ENCODE peak calls at places on chromosomes 3 and 15, in five cellular contexts. Z is K562, R is HepG2, F is SK-N-SH, J is GM12878. B is an unnamed sample.
A peak's percentile ranks its signal among the peaks of the same experiment; 100 is the strongest.

GRCh38 chr3:10702961-10703740 is 112.9 kb upstream of the SLC6A11 start:
- DNase-seq in Z (peak; percentile 93), R (no peak), F (peak; percentile 88), J (no peak), B (peak; percentile 44)

GRCh38 chr3:16366-16765 is 180.2 kb upstream of the CHL1 start:
- DNase-seq in F (no peak), J (no peak), R (no peak), Z (no peak), B (no peak)

GRCh38 chr3:2856793-2857135 is 253.4 kb downstream of the IL5RA start:
- DNase-seq in J (no peak), F (no peak), Z (no peak), R (no peak), B (no peak)

GRCh38 chr3:15204005-15204404 is 2.0 kb upstream of the CAPN7 start:
- DNase-seq in R (peak; percentile 74), Z (peak; percentile 36), J (no peak), F (no peak), B (no peak)

GRCh38 chr3:13617981-13618380 is 69.1 kb downstream of the FBLN2 start:
- DNase-seq in R (no peak), F (no peak), Z (no peak), J (no peak), B (no peak)

GRCh38 chr15:35271371-35272043 is 186.4 kb upstream of the NANOGP8 start:
- DNase-seq in J (no peak), R (no peak), Z (no peak), F (no peak), B (no peak)

GRCh38 chr3:56989434-56990294 is 70.8 kb upstream of the SPATA12 start:
- DNase-seq in Z (no peak), J (no peak), R (peak; percentile 93), F (no peak), B (no peak)

GRCh38 chr15:34490421-34491193 is 53.0 kb upstream of the GOLGA8A start:
- DNase-seq in F (peak; percentile 24), J (no peak), Z (no peak), R (no peak), B (no peak)

GRCh38 chr3:189096092-189096491 is 75.7 kb upstream of the TPRG1 start:
- DNase-seq in R (no peak), J (no peak), F (no peak), Z (no peak), B (no peak)

GRCh38 chr15:44657378-44657777 is 6.1 kb downstream of the SPG11 start:
- DNase-seq in J (no peak), Z (no peak), R (no peak), F (no peak), B (no peak)

GRCh38 chr15:29139540-29140459 is 129.8 kb downstream of the NSMCE3 start:
- DNase-seq in J (no peak), R (no peak), F (peak; percentile 93), Z (peak; percentile 86), B (peak; percentile 16)

GRCh38 chr3:45965281-45966052 is 22.2 kb downstream of the CXCR6 start:
- DNase-seq in Z (no peak), J (no peak), F (no peak), R (no peak), B (no peak)

GRCh38 chr3:89171681-89172080 is 64.3 kb downstream of the EPHA3 start:
- DNase-seq in Z (no peak), J (no peak), R (no peak), F (no peak), B (no peak)

GRCh38 chr3:47404955-47405790 is 24.4 kb downstream of the PTPN23 start:
- DNase-seq in R (no peak), J (no peak), Z (no peak), F (peak; percentile 24), B (no peak)

GRCh38 chr15:100734606-100735005 is 132.2 kb downstream of the ASB7 start:
- DNase-seq in Z (no peak), R (no peak), J (no peak), F (no peak), B (no peak)

GRCh38 chr3:58071480-58071971 is 63.3 kb downstream of the FLNB start:
- DNase-seq in F (no peak), Z (no peak), R (peak; percentile 89), J (no peak), B (no peak)

GRCh38 chr15:82530606-82531379 is 9.5 kb downstream of the RPS17 start:
- DNase-seq in F (peak; percentile 82), J (peak; percentile 55), R (peak; percentile 67), Z (peak; percentile 71), B (peak; percentile 73)

GRCh38 chr3:43755511-43756200 is 64.9 kb downstream of the ABHD5 start:
- DNase-seq in Z (no peak), J (no peak), R (no peak), F (no peak), B (no peak)

GRCh38 chr15:100690032-100690785 is 87.8 kb downstream of the ASB7 start:
- DNase-seq in R (no peak), Z (no peak), J (no peak), F (no peak), B (no peak)

GRCh38 chr3:173823911-173824460 is 426.4 kb downstream of the NLGN1 start:
- DNase-seq in F (no peak), J (no peak), R (no peak), Z (no peak), B (no peak)

GRCh38 chr3:30610702-30611410 is 4.5 kb downstream of the TGFBR2 start:
- DNase-seq in J (no peak), R (no peak), Z (no peak), F (no peak), B (no peak)

GRCh38 chr3:149407898-149408297 is 30.4 kb upstream of the TM4SF1 start:
- DNase-seq in Z (no peak), J (no peak), R (peak; percentile 39), F (no peak), B (no peak)

GRCh38 chr15:37550360-37551024 is 383.9 kb upstream of the TMCO5A start:
- DNase-seq in F (no peak), Z (no peak), R (no peak), J (no peak), B (no peak)

GRCh38 chr3:149657458-149657795 is 398 bp downstream of the WWTR1 start:
- DNase-seq in J (no peak), R (no peak), F (no peak), Z (no peak), B (no peak)

GRCh38 chr15:62749445-62749844 is 293.1 kb upstream of the TPM1 start:
- DNase-seq in Z (no peak), F (no peak), J (no peak), R (no peak), B (no peak)

GRCh38 chr15:62748175-62748574 is 294.4 kb upstream of the TPM1 start:
- DNase-seq in J (no peak), R (no peak), F (no peak), Z (no peak), B (no peak)

GRCh38 chr15:62749036-62749435 is 293.5 kb upstream of the TPM1 start:
- DNase-seq in J (no peak), Z (no peak), F (no peak), R (no peak), B (no peak)

GRCh38 chr15:62752687-62753517 is 289.6 kb upstream of the TPM1 start:
- DNase-seq in R (no peak), F (no peak), J (no peak), Z (no peak), B (no peak)

GRCh38 chr15:62750471-62750870 is 292.1 kb upstream of the TPM1 start:
- DNase-seq in F (no peak), Z (no peak), J (no peak), R (no peak), B (no peak)
- H3K4me1 ChIP-seq in F (peaks cover 7% of the 10 kb centered on the region), Z (no peaks in the 10 kb centered on the region), J (no peaks in the 10 kb centered on the region), R (peaks cover 26% of the 10 kb centered on the region), B (no peaks in the 10 kb centered on the region)

DNA sequence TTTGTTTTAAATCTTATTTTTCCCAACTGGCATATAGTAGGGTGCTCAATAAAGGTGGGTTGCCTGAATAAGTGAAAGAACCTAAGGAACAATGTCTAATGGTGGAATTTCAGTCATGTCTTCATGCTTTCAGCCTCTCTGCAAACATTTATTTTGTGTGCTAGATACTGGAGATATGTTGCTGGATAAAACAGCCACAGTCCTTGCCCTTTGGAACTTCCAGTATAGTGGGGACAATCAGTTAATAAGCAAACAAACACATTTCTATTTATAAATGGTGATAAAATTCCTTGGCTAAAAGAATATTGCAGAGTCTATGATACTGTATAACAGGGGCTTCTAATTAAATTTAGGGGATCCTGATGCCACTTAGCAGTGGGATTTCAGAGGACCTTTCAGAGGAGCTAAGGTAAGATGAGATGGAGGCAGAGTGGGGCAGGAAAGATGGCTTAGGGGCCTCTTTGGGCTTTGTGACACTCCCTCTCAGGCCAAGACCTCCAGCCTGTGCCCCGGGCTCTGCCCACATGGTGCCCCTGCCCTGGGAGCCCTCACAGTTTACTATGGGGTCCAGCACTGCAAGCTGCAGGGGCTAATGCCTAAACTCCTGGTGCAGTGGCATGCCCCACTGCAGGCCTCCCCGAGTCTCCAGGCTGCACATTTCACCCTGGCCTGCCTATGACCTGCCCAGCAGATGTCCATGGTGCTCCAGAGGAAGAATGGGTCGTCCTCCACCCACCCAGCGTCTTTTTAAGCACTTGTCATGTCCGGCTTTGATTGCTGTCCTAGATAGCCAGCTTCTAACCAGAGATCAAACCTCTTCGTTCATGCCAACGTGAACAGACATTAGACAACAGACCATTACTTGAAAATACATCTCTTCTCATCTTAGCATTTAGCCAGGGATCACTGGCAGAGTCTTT is 61.6 kb upstream of the PRR23C start:
- DNase-seq in R (peak; percentile 49), Z (no peak), J (no peak), F (no peak), B (no peak)
- TF ChIP-seq RAD21 in R (no peak), Z (no peak), J (no peak), F (no peak), B (no peak)

DNA sequence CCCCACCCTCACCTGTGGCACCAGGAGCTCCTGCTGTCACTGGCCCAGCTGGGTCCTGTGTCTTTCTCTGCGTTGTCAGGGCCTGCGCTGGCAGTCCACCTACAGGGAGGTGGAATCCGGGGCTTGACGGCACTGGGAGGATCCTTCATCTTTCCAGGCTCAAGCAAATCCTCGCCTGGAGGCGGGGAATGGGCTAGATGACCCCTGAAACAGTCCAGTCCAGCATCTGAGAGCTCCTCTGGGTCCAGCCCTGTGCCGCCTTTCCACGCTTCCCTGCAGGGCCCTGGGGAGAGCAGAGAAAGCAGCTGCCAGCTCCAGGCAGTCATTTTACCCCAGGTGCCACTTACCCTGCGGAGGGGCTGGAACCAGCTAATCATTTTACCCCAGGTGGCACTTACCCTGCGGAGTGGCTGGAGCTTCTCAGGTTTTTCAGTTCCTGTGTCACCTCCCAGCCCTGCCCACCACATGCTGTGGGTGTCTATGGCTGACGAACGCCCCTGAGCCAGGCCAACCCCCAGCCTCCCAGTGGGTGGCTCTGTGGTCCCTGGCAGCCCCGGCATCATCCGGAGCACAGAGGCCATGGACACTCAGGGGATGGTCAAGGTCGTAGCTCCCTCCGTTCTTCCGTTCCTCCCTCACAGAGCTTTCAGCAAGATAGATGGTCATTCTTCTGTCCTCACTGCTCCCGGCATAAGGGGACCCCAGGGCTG is 17.9 kb upstream of the ADIPOQ start:
- DNase-seq in Z (no peak), R (no peak), J (no peak), F (no peak), B (no peak)
- TF ChIP-seq ZBTB33 in Z (no peak), R (no peak), J (no peak), F (no peak), B (no peak)

GRCh38 chr15:70269331-70269911 is 171.7 kb upstream of the TLE3 start:
- DNase-seq in J (no peak), F (no peak), Z (no peak), R (no peak), B (no peak)

GRCh38 chr15:70266412-70267089 is 168.8 kb upstream of the TLE3 start:
- DNase-seq in Z (no peak), F (no peak), R (no peak), J (no peak), B (no peak)

GRCh38 chr15:70267306-70267705 is 169.6 kb upstream of the TLE3 start:
- DNase-seq in J (no peak), F (no peak), R (no peak), Z (no peak), B (no peak)

GRCh38 chr15:70268698-70269251 is 171.1 kb upstream of the TLE3 start:
- DNase-seq in J (no peak), R (no peak), F (no peak), Z (no peak), B (no peak)

GRCh38 chr15:70267879-70268278 is 170.2 kb upstream of the TLE3 start:
- DNase-seq in J (no peak), Z (no peak), F (no peak), R (no peak), B (no peak)
- H3K4me1 ChIP-seq in J (peaks cover 35% of the 10 kb centered on the region), Z (no peaks in the 10 kb centered on the region), F (peaks cover 79% of the 10 kb centered on the region), R (peaks cover 11% of the 10 kb centered on the region), B (peaks cover 16% of the 10 kb centered on the region)